ENCODE peak calls at places on chromosomes 11 and 22, in eight cellular contexts. One of them, this sample, is unnamed.

GRCh38 chr22:47157486-47158270 is 395.2 kb downstream of the TBC1D22A start:
- DNase-seq in body of pancreas: no peak
- DNase-seq in AG04450: no peak
- DNase-seq in astrocyte of the spinal cord: no peak
- DNase-seq in RWPE1: no peak
- DNase-seq in tibial artery: no peak
- DNase-seq in HCT116: no peak
- DNase-seq in astrocyte of the cerebellum: no peak
- DNase-seq in this sample: no peak

GRCh38 chr11:28114731-28115130 is 6.5 kb downstream of the METTL15 start:
- DNase-seq in body of pancreas: no peak
- DNase-seq in AG04450: no peak
- DNase-seq in astrocyte of the spinal cord: no peak
- DNase-seq in RWPE1: no peak
- DNase-seq in tibial artery: no peak
- DNase-seq in HCT116: no peak
- DNase-seq in astrocyte of the cerebellum: no peak
- DNase-seq in this sample: no peak

GRCh38 chr11:109728056-109728455 is 306.1 kb downstream of the C11orf87 start:
- DNase-seq in body of pancreas: no peak
- DNase-seq in AG04450: no peak
- DNase-seq in astrocyte of the spinal cord: no peak
- DNase-seq in RWPE1: peak; percentile 51
- DNase-seq in tibial artery: no peak
- DNase-seq in HCT116: peak; percentile 40
- DNase-seq in astrocyte of the cerebellum: no peak
- DNase-seq in this sample: no peak

GRCh38 chr11:46275964-46276641 is 1.4 kb upstream of the CREB3L1 start:
- DNase-seq in body of pancreas: peak; percentile 93
- DNase-seq in AG04450: no peak
- DNase-seq in astrocyte of the spinal cord: no peak
- DNase-seq in RWPE1: no peak
- DNase-seq in tibial artery: no peak
- DNase-seq in HCT116: no peak
- DNase-seq in astrocyte of the cerebellum: no peak
- DNase-seq in this sample: no peak

GRCh38 chr11:37449146-37449545 is 851.1 kb upstream of the RAG2 start:
- DNase-seq in body of pancreas: peak; percentile 9
- DNase-seq in AG04450: peak; percentile 32
- DNase-seq in astrocyte of the spinal cord: peak; percentile 73
- DNase-seq in RWPE1: peak; percentile 36
- DNase-seq in tibial artery: no peak
- DNase-seq in HCT116: no peak
- DNase-seq in astrocyte of the cerebellum: peak; percentile 51
- DNase-seq in this sample: no peak

GRCh38 chr11:65625628-65626342 is 10.2 kb downstream of the PCNX3 start:
- DNase-seq in body of pancreas: peak; percentile 67
- DNase-seq in AG04450: no peak
- DNase-seq in astrocyte of the spinal cord: no peak
- DNase-seq in RWPE1: no peak
- DNase-seq in tibial artery: peak; percentile 57
- DNase-seq in HCT116: no peak
- DNase-seq in astrocyte of the cerebellum: no peak
- DNase-seq in this sample: no peak

GRCh38 chr11:133191931-133192330 is 340.4 kb downstream of the OPCML start:
- DNase-seq in body of pancreas: no peak
- DNase-seq in AG04450: no peak
- DNase-seq in astrocyte of the spinal cord: no peak
- DNase-seq in RWPE1: no peak
- DNase-seq in tibial artery: no peak
- DNase-seq in HCT116: no peak
- DNase-seq in astrocyte of the cerebellum: no peak
- DNase-seq in this sample: no peak

GRCh38 chr11:35142481-35143207 is 3.7 kb downstream of the CD44 start:
- DNase-seq in body of pancreas: peak; percentile 15
- DNase-seq in AG04450: no peak
- DNase-seq in astrocyte of the spinal cord: no peak
- DNase-seq in RWPE1: peak; percentile 68
- DNase-seq in tibial artery: no peak
- DNase-seq in HCT116: no peak
- DNase-seq in astrocyte of the cerebellum: no peak
- DNase-seq in this sample: no peak

GRCh38 chr11:70477607-70478006 is 79.3 kb downstream of the CTTN start:
- DNase-seq in body of pancreas: no peak
- DNase-seq in AG04450: no peak
- DNase-seq in astrocyte of the spinal cord: no peak
- DNase-seq in RWPE1: no peak
- DNase-seq in tibial artery: no peak
- DNase-seq in HCT116: no peak
- DNase-seq in astrocyte of the cerebellum: no peak
- DNase-seq in this sample: no peak

GRCh38 chr11:17473071-17473744 is 3.4 kb downstream of the ABCC8 start:
- DNase-seq in body of pancreas: no peak
- DNase-seq in AG04450: no peak
- DNase-seq in astrocyte of the spinal cord: no peak
- DNase-seq in RWPE1: no peak
- DNase-seq in tibial artery: no peak
- DNase-seq in HCT116: peak; percentile 68
- DNase-seq in astrocyte of the cerebellum: no peak
- DNase-seq in this sample: no peak

GRCh38 chr11:57464343-57465181 is 4.2 kb downstream of the RTN4RL2 start:
- DNase-seq in body of pancreas: no peak
- DNase-seq in AG04450: no peak
- DNase-seq in astrocyte of the spinal cord: no peak
- DNase-seq in RWPE1: no peak
- DNase-seq in tibial artery: no peak
- DNase-seq in HCT116: no peak
- DNase-seq in astrocyte of the cerebellum: no peak
- DNase-seq in this sample: no peak

GRCh38 chr22:19291218-19291579 is 320 bp downstream of the CLTCL1 start:
- DNase-seq in body of pancreas: peak; percentile 19
- DNase-seq in AG04450: no peak
- DNase-seq in astrocyte of the spinal cord: peak; percentile 16
- DNase-seq in RWPE1: no peak
- DNase-seq in tibial artery: peak; percentile 27
- DNase-seq in HCT116: no peak
- DNase-seq in astrocyte of the cerebellum: no peak
- DNase-seq in this sample: no peak

GRCh38 chr22:31736458-31736857 is 13.5 kb downstream of the PRR14L start:
- DNase-seq in body of pancreas: no peak
- DNase-seq in AG04450: no peak
- DNase-seq in astrocyte of the spinal cord: no peak
- DNase-seq in RWPE1: no peak
- DNase-seq in tibial artery: no peak
- DNase-seq in HCT116: no peak
- DNase-seq in astrocyte of the cerebellum: no peak
- DNase-seq in this sample: no peak

GRCh38 chr11:65853249-65853979 is 4.6 kb downstream of the CFL1 start:
- DNase-seq in body of pancreas: no peak
- DNase-seq in AG04450: no peak
- DNase-seq in astrocyte of the spinal cord: no peak
- DNase-seq in RWPE1: no peak
- DNase-seq in tibial artery: no peak
- DNase-seq in HCT116: no peak
- DNase-seq in astrocyte of the cerebellum: no peak
- DNase-seq in this sample: no peak

GRCh38 chr22:25777870-25778269 is 35.9 kb downstream of the MYO18B start:
- DNase-seq in body of pancreas: peak; percentile 25
- DNase-seq in AG04450: no peak
- DNase-seq in astrocyte of the spinal cord: peak; percentile 28
- DNase-seq in RWPE1: peak; percentile 20
- DNase-seq in tibial artery: no peak
- DNase-seq in HCT116: peak; percentile 44
- DNase-seq in astrocyte of the cerebellum: peak; percentile 29
- DNase-seq in this sample: peak; percentile 11
- TF ChIP-seq CTCF in body of pancreas: no peak
- TF ChIP-seq CTCF in AG04450: peak; percentile 47
- TF ChIP-seq CTCF in astrocyte of the spinal cord: peak; percentile 31
- TF ChIP-seq CTCF in RWPE1: peak; percentile 14
- TF ChIP-seq CTCF in tibial artery: no peak
- TF ChIP-seq CTCF in HCT116: peak; percentile 32
- TF ChIP-seq CTCF in astrocyte of the cerebellum: peak; percentile 54
- TF ChIP-seq CTCF in this sample: peak; percentile 49

GRCh38 chr11:15489281-15489680 is 374.6 kb downstream of the INSC start:
- DNase-seq in body of pancreas: no peak
- DNase-seq in AG04450: no peak
- DNase-seq in astrocyte of the spinal cord: no peak
- DNase-seq in RWPE1: no peak
- DNase-seq in tibial artery: no peak
- DNase-seq in HCT116: no peak
- DNase-seq in astrocyte of the cerebellum: no peak
- DNase-seq in this sample: no peak

GRCh38 chr11:15485432-15485831 is 370.7 kb downstream of the INSC start:
- DNase-seq in body of pancreas: no peak
- DNase-seq in AG04450: no peak
- DNase-seq in astrocyte of the spinal cord: no peak
- DNase-seq in RWPE1: no peak
- DNase-seq in tibial artery: no peak
- DNase-seq in HCT116: no peak
- DNase-seq in astrocyte of the cerebellum: no peak
- DNase-seq in this sample: no peak

GRCh38 chr11:15483205-15483604 is 368.5 kb downstream of the INSC start:
- DNase-seq in body of pancreas: no peak
- DNase-seq in AG04450: no peak
- DNase-seq in astrocyte of the spinal cord: no peak
- DNase-seq in RWPE1: no peak
- DNase-seq in tibial artery: no peak
- DNase-seq in HCT116: no peak
- DNase-seq in astrocyte of the cerebellum: no peak
- DNase-seq in this sample: no peak

GRCh38 chr11:15481871-15482270 is 367.1 kb downstream of the INSC start:
- DNase-seq in body of pancreas: no peak
- DNase-seq in AG04450: no peak
- DNase-seq in astrocyte of the spinal cord: no peak
- DNase-seq in RWPE1: no peak
- DNase-seq in tibial artery: no peak
- DNase-seq in HCT116: no peak
- DNase-seq in astrocyte of the cerebellum: no peak
- DNase-seq in this sample: no peak

DNA sequence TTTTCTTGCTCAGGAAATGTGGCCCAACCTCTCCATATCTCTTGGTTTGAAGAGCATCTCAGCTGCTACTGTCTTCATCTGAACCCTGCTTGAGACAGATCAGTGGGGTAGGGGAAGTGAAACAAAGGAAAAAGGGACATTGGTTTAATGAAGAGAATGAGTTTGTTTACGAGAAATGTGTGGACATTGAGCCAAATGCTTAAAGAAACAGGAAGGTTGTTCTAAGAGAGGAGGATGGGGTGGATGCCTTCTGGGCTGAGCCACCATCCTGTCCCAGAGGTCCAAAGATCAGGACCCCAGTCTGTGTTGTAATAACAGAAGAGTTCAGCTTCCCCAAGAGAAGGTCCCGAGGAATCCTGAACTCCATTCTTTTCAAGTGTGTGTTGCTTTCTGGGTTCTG is 369.7 kb downstream of the INSC start:
- DNase-seq in body of pancreas: no peak
- DNase-seq in AG04450: no peak
- DNase-seq in astrocyte of the spinal cord: no peak
- DNase-seq in RWPE1: no peak
- DNase-seq in tibial artery: no peak
- DNase-seq in HCT116: no peak
- DNase-seq in astrocyte of the cerebellum: no peak
- DNase-seq in this sample: no peak
- TF ChIP-seq CTCF in body of pancreas: no peak
- TF ChIP-seq CTCF in AG04450: no peak
- TF ChIP-seq CTCF in astrocyte of the spinal cord: no peak
- TF ChIP-seq CTCF in RWPE1: no peak
- TF ChIP-seq CTCF in tibial artery: no peak
- TF ChIP-seq CTCF in HCT116: no peak
- TF ChIP-seq CTCF in astrocyte of the cerebellum: no peak
- TF ChIP-seq CTCF in this sample: no peak

GRCh38 chr22:45254789-45255261 is 14.1 kb upstream of the KIAA0930 start:
- DNase-seq in body of pancreas: no peak
- DNase-seq in AG04450: no peak
- DNase-seq in astrocyte of the spinal cord: no peak
- DNase-seq in RWPE1: no peak
- DNase-seq in tibial artery: no peak
- DNase-seq in HCT116: no peak
- DNase-seq in astrocyte of the cerebellum: no peak
- DNase-seq in this sample: no peak
- TF ChIP-seq CTCF in body of pancreas: no peak
- TF ChIP-seq CTCF in AG04450: no peak
- TF ChIP-seq CTCF in astrocyte of the spinal cord: no peak
- TF ChIP-seq CTCF in RWPE1: no peak
- TF ChIP-seq CTCF in tibial artery: no peak
- TF ChIP-seq CTCF in HCT116: no peak
- TF ChIP-seq CTCF in astrocyte of the cerebellum: no peak
- TF ChIP-seq CTCF in this sample: no peak

DNA sequence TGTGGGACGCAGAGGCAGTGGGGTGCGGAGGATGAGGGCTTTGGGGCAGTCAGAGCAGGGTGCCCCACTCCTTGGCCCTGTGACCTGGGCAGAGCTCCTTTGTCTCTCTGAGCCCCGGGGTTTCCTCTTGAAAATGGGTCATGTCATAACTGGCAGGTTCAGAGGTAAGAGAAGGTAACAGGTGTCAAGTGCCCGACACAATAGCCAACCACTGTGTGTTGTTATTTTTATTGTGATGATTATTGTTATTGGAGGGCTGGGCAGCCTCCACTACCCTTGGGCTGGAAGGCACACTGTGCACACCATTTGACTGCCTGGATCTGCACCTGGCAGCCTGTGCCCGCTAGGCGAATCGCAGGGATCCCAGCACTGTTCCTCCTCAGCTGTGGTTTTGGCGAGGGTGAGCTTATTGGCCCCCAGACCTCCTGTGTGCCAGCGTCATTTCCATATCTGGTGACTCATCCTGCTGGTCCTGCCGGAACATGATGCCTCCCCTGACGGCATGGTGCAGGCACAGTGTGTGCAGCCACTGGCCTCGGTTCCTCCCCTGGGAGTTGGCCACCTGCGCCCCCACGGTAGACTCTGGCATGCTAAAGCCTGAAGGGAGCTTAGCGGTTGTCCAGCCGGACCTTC is 15.4 kb upstream of the SOX10 start:
- DNase-seq in body of pancreas: peak; percentile 32
- DNase-seq in AG04450: no peak
- DNase-seq in astrocyte of the spinal cord: peak; percentile 73
- DNase-seq in RWPE1: peak; percentile 91
- DNase-seq in tibial artery: no peak
- DNase-seq in HCT116: peak; percentile 75
- DNase-seq in astrocyte of the cerebellum: peak; percentile 49
- DNase-seq in this sample: no peak
- TF ChIP-seq CTCF in body of pancreas: no peak
- TF ChIP-seq CTCF in AG04450: no peak
- TF ChIP-seq CTCF in astrocyte of the spinal cord: no peak
- TF ChIP-seq CTCF in RWPE1: no peak
- TF ChIP-seq CTCF in tibial artery: no peak
- TF ChIP-seq CTCF in HCT116: no peak
- TF ChIP-seq CTCF in astrocyte of the cerebellum: no peak
- TF ChIP-seq CTCF in this sample: no peak

DNA sequence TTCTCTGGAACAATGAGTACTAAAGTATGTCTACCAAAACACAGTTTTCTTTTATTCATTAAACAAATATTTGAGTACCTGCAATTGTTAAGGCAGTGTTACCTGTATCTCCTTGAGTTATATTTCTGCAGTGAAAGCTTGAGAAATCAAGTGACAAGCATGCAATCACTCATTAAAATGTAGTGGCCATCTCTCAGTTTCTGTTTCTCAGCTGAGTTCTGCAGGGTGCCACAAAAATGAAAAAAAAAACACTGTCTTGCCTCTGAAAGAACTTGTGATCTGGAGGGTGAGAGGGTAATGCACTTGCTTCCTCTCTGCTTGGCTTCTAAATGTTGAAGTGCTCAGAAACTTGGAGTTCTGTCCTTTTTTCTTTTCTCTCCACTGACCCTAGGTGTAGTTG is 6.8 kb downstream of the QSER1 start:
- DNase-seq in body of pancreas: no peak
- DNase-seq in AG04450: no peak
- DNase-seq in astrocyte of the spinal cord: no peak
- DNase-seq in RWPE1: no peak
- DNase-seq in tibial artery: no peak
- DNase-seq in HCT116: no peak
- DNase-seq in astrocyte of the cerebellum: no peak
- DNase-seq in this sample: no peak
- TF ChIP-seq CTCF in body of pancreas: no peak
- TF ChIP-seq CTCF in AG04450: no peak
- TF ChIP-seq CTCF in astrocyte of the spinal cord: no peak
- TF ChIP-seq CTCF in RWPE1: no peak
- TF ChIP-seq CTCF in tibial artery: no peak
- TF ChIP-seq CTCF in HCT116: no peak
- TF ChIP-seq CTCF in astrocyte of the cerebellum: no peak
- TF ChIP-seq CTCF in this sample: no peak